ENCODE peak calls at places on chromosomes 4 and X, in seven cellular contexts. E, T, Z, Y, A, U and G are unnamed samples.

GRCh38 chr4:153488006-153488718 is 22.0 kb downstream of the TMEM131L start:
- DNase-seq in U (peak), A (peak), Y (no peak), Z (no peak), T (no peak), E (peak), G (no peak)

GRCh38 chrX:13123857-13124345 is 79.5 kb upstream of the FAM9C start:
- DNase-seq in Y (no peak), A (no peak), E (peak), U (no peak), Z (no peak), T (no peak), G (no peak)

GRCh38 chr4:18508801-18509200 is 487.2 kb upstream of the LCORL start:
- DNase-seq in A (no peak), Z (no peak), T (no peak), U (no peak), E (no peak), Y (no peak), G (no peak)

GRCh38 chr4:23614284-23614892 is 275.5 kb downstream of the PPARGC1A start:
- DNase-seq in A (no peak), T (no peak), Z (peak), Y (peak), E (peak), U (no peak), G (peak)

GRCh38 chrX:129318375-129318774 is 204.9 kb downstream of the SMARCA1 start:
- DNase-seq in T (no peak), Z (no peak), A (no peak), U (no peak), E (peak), Y (no peak), G (no peak)

GRCh38 chr4:155025762-155026457 is 182.5 kb upstream of the NPY2R start:
- DNase-seq in A (no peak), U (no peak), T (no peak), Z (no peak), Y (no peak), E (peak), G (peak)

GRCh38 chr4:179095585-179096228 is 1653.5 kb upstream of the AGA start:
- DNase-seq in T (no peak), Y (no peak), Z (no peak), E (peak), U (no peak), A (no peak), G (peak)

GRCh38 chrX:39653656-39654055 is 444.1 kb downstream of the BCOR start:
- DNase-seq in E (no peak), Z (no peak), Y (no peak), A (no peak), U (no peak), T (no peak), G (peak)

GRCh38 chrX:41043950-41044349 is 41.3 kb upstream of the USP9X start:
- DNase-seq in A (no peak), Y (no peak), E (peak), Z (no peak), U (no peak), T (no peak), G (no peak)

GRCh38 chr4:169268951-169269781 is 1.6 kb downstream of the SH3RF1 start:
- DNase-seq in Z (no peak), T (no peak), U (no peak), Y (no peak), E (peak), A (no peak), G (no peak)

GRCh38 chr4:107600456-107600855 is 119.6 kb downstream of the PAPSS1 start:
- DNase-seq in E (peak), Y (no peak), U (no peak), T (no peak), A (no peak), Z (no peak), G (no peak)

GRCh38 chr4:8393593-8394038 is 46.9 kb downstream of the ACOX3 start:
- DNase-seq in Z (no peak), A (no peak), U (no peak), E (peak), Y (peak), T (peak), G (no peak)

GRCh38 chr4:183848762-183849161 is 56.3 kb upstream of the STOX2 start:
- DNase-seq in U (no peak), A (no peak), T (no peak), E (no peak), Z (no peak), Y (no peak), G (no peak)

GRCh38 chr4:110826656-110827055 is 203.8 kb upstream of the PITX2 start:
- DNase-seq in E (no peak), T (no peak), Z (no peak), A (no peak), Y (no peak), U (no peak), G (no peak)

GRCh38 chr4:10077492-10078335 is 38.9 kb downstream of the WDR1 start:
- DNase-seq in Y (no peak), T (peak), E (peak), A (no peak), Z (no peak), U (no peak), G (no peak)